ENCODE peak calls at places on chromosome 10, in seven cellular contexts. V, C, Q, K, D, W and R are unnamed samples.

GRCh38 chr10:101070098-101070497 is 8.3 kb downstream of the KAZALD1 start:
- DNase-seq in Q (no peak), D (no peak), K (no peak), W (no peak), V (no peak), C (no peak), R (no peak)

GRCh38 chr10:132101529-132101928 is 35.8 kb downstream of the JAKMIP3 start:
- DNase-seq in D (peak; percentile 50), Q (no peak), V (no peak), K (no peak), W (no peak), C (peak; percentile 34), R (no peak)

GRCh38 chr10:69906425-69906824 is 104.7 kb downstream of the COL13A1 start:
- DNase-seq in C (no peak), D (no peak), K (no peak), Q (no peak), W (no peak), V (no peak), R (peak; percentile 47)

GRCh38 chr10:20839910-20840309 is 57.2 kb downstream of the NEBL start:
- DNase-seq in C (no peak), V (no peak), D (no peak), Q (no peak), W (no peak), K (no peak), R (no peak)

GRCh38 chr10:4838743-4839142 is 12.7 kb downstream of the AKR1E2 start:
- DNase-seq in K (no peak), Q (no peak), V (no peak), D (no peak), W (no peak), C (no peak), R (no peak)

GRCh38 chr10:124213471-124213870 is 120.1 kb upstream of the CHST15 start:
- DNase-seq in V (no peak), K (no peak), Q (no peak), C (no peak), D (no peak), W (peak; percentile 24), R (no peak)

GRCh38 chr10:103445767-103446567 is 6.2 kb downstream of the CALHM2 start:
- DNase-seq in C (no peak), K (peak; percentile 83), D (no peak), W (no peak), V (peak; percentile 52), Q (no peak), R (no peak)

GRCh38 chr10:29630205-29631048 is 4.3 kb downstream of the SVIL start:
- DNase-seq in K (no peak), C (no peak), V (no peak), W (no peak), Q (no peak), D (no peak), R (no peak)

GRCh38 chr10:16673443-16673842 is 143.8 kb downstream of the RSU1 start:
- DNase-seq in D (no peak), Q (no peak), W (no peak), V (no peak), C (no peak), K (no peak), R (no peak)

GRCh38 chr10:61195219-61195618 is 251.2 kb upstream of the RHOBTB1 start:
- DNase-seq in V (no peak), W (no peak), D (no peak), K (no peak), C (no peak), Q (no peak), R (no peak)

GRCh38 chr10:61187601-61188000 is 243.6 kb upstream of the RHOBTB1 start:
- DNase-seq in D (no peak), Q (no peak), C (no peak), V (no peak), K (no peak), W (no peak), R (no peak)

GRCh38 chr10:61189912-61190311 is 245.9 kb upstream of the RHOBTB1 start:
- DNase-seq in C (no peak), W (no peak), K (no peak), Q (no peak), D (no peak), V (no peak), R (no peak)

GRCh38 chr10:61188691-61189090 is 244.7 kb upstream of the RHOBTB1 start:
- DNase-seq in W (no peak), V (no peak), Q (no peak), D (no peak), K (no peak), C (no peak), R (peak; percentile 53)

GRCh38 chr10:61192042-61192441 is 248.1 kb upstream of the RHOBTB1 start:
- DNase-seq in C (no peak), K (no peak), V (no peak), Q (no peak), D (no peak), W (no peak), R (no peak)
- H3K18ac ChIP-seq in C (no peak overlapping the region), K (no peak overlapping the region), V (no peak overlapping the region), Q (no peak overlapping the region), D (no peak overlapping the region), W (no peak overlapping the region), R (no peak overlapping the region)

GRCh38 chr10:94936721-94937120 is 1.7 kb upstream of the CYP2C9 start:
- DNase-seq in W (no peak), K (no peak), D (no peak), C (no peak), V (no peak), Q (no peak), R (no peak)
- H3K18ac ChIP-seq in W (no peak overlapping the region), K (no peak overlapping the region), D (no peak overlapping the region), C (no peak overlapping the region), V (no peak overlapping the region), Q (no peak overlapping the region), R (no peak overlapping the region)

GRCh38 chr10:129968020-129968861 is 4.2 kb upstream of the EBF3 start:
- DNase-seq in C (no peak), V (no peak), Q (peak; percentile 20), K (no peak), D (no peak), W (no peak), R (no peak)

GRCh38 chr10:129966370-129966769 is 2.3 kb upstream of the EBF3 start:
- DNase-seq in V (no peak), Q (peak; percentile 12), K (no peak), C (no peak), D (no peak), W (no peak), R (no peak)

GRCh38 chr10:129965940-129966339 is 1.9 kb upstream of the EBF3 start:
- DNase-seq in C (no peak), K (no peak), V (no peak), D (no peak), W (no peak), Q (no peak), R (no peak)

GRCh38 chr10:129967579-129968019 is 3.5 kb upstream of the EBF3 start:
- DNase-seq in D (peak; percentile 54), C (no peak), W (no peak), V (no peak), K (no peak), Q (no peak), R (no peak)

GRCh38 chr10:129966831-129967578 is 2.9 kb upstream of the EBF3 start:
- DNase-seq in V (no peak), W (no peak), C (peak; percentile 73), Q (peak; percentile 39), D (peak; percentile 84), K (no peak), R (no peak)
- H3K18ac ChIP-seq in V (no peak overlapping the region), W (no peak overlapping the region), C (no peak overlapping the region), Q (peak overlapping the region; percentile 80), D (no peak overlapping the region), K (no peak overlapping the region), R (no peak overlapping the region)

DNA sequence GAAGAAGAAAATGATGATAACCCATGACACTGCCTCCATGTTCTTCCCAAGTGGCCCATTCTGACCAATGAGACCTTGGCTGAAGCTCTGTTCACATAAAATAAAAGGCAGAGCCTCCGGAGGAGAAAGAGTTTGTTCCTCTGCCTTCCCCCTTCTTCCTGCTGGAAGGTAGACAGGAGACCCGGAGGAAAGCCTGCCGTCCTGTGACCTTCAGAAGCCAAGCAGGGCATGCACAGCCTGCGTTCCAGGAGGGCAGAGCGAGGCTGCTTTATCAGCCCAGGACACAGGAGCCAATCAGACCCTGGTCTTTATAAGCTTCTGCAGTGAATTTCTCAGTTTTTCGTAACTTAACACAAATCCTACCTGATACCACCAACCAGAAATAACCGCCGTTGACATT is 8.6 kb upstream of the GRID1 start:
- DNase-seq in V (no peak), W (no peak), Q (no peak), D (peak; percentile 16), K (no peak), C (peak; percentile 18), R (no peak)
- H3K18ac ChIP-seq in V (no peak overlapping the region), W (no peak overlapping the region), Q (no peak overlapping the region), D (no peak overlapping the region), K (no peak overlapping the region), C (no peak overlapping the region), R (no peak overlapping the region)

DNA sequence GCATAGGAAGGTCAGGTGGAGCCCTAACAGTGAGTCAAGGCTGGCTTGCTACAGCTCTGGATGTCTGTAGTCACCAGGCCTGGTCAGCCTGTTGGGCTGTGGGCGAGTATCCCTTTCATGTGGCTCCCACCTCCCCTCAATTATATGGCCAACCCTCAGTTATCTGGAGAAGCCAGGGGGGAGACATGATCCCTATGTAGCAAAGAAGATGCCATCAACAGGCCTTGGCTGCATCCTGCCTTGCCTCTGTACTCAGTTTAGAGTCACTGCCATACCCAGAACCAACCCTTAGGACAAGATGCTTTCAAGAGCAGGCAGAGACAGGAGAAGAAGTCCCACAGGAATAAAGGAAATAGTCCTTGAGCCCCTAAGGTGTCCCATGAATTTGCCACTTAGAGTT is 763.9 kb downstream of the GRID1 start:
- DNase-seq in D (peak; percentile 10), V (no peak), K (no peak), Q (no peak), W (no peak), C (peak; percentile 3), R (no peak)
- H3K18ac ChIP-seq in D (no peak overlapping the region), V (no peak overlapping the region), K (no peak overlapping the region), Q (no peak overlapping the region), W (no peak overlapping the region), C (no peak overlapping the region), R (no peak overlapping the region)

DNA sequence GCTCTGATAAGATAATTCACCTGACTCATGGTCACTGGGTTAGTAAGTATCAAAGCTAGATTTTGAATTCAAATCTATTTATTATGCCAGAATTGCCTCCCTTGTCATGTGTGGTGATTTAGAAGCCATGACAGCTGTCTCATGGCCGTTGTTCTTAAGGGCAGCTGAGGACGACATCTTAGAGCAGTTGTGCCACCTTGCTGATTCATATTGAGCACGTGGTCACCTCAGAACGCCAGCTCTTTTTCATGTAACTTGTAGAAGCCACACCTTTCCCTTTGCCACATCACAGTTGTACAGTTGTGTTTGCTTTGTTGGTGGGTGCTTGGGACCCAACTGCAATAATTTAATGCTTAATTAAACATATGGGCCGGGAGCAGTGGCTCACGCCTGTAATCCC is 4.3 kb upstream of the PIK3AP1 start:
- DNase-seq in W (no peak), K (no peak), D (no peak), V (no peak), Q (no peak), C (no peak), R (no peak)
- H3K18ac ChIP-seq in W (no peak overlapping the region), K (no peak overlapping the region), D (no peak overlapping the region), V (no peak overlapping the region), Q (no peak overlapping the region), C (no peak overlapping the region), R (no peak overlapping the region)